ENCODE peak calls at places on chromosomes 12 and 14, in four cellular contexts. X, O, M and W are unnamed samples.

GRCh38 chr12:101828463-101829196 is 2.1 kb downstream of the GNPTAB start:
- DNase-seq in X (peak), O (no peak), M (no peak), W (no peak)

GRCh38 chr14:88321692-88322504 is 1.2 kb downstream of the KCNK10 start:
- DNase-seq in X (no peak), O (no peak), M (no peak), W (no peak)

GRCh38 chr12:85574291-85574690 is 261.9 kb downstream of the RASSF9 start:
- DNase-seq in X (no peak), O (no peak), M (no peak), W (no peak)

GRCh38 chr12:11875414-11875935 is 195.3 kb upstream of the BCL2L14 start:
- DNase-seq in X (no peak), O (no peak), M (no peak), W (no peak)

GRCh38 chr12:118356809-118357326 is 15.8 kb downstream of the TAOK3 start:
- DNase-seq in X (peak), O (no peak), M (no peak), W (no peak)

GRCh38 chr14:68939893-68940613 is 39.0 kb downstream of the ACTN1 start:
- DNase-seq in X (no peak), O (peak), M (peak), W (no peak)

GRCh38 chr12:109291531-109292341 is 17.3 kb downstream of the FOXN4 start:
- DNase-seq in X (no peak), O (peak), M (no peak), W (no peak)

GRCh38 chr12:26473291-26473690 is 277.9 kb downstream of the SSPN start:
- DNase-seq in X (no peak), O (no peak), M (no peak), W (peak)

GRCh38 chr14:94481468-94482131 is 5.6 kb upstream of the SERPINA9 start:
- DNase-seq in X (no peak), O (no peak), M (peak), W (peak)

GRCh38 chr12:15306605-15307004 is 15.7 kb upstream of the PTPRO start:
- DNase-seq in X (no peak), O (no peak), M (no peak), W (no peak)

GRCh38 chr14:55099741-55100140 is 29.3 kb upstream of the LGALS3 start:
- DNase-seq in X (no peak), O (no peak), M (no peak), W (no peak)

GRCh38 chr12:98870521-98870920 is 225.4 kb downstream of the APAF1 start:
- DNase-seq in X (no peak), O (no peak), M (no peak), W (no peak)

GRCh38 chr12:122934722-122935121 is 31.5 kb downstream of the ABCB9 start:
- DNase-seq in X (no peak), O (no peak), M (no peak), W (peak)

GRCh38 chr12:53953831-53954693 is 641 bp upstream of the HOXC12 start:
- DNase-seq in X (no peak), O (no peak), M (no peak), W (no peak)

GRCh38 chr12:1741154-1741949 is 50.5 kb downstream of the ADIPOR2 start:
- DNase-seq in X (no peak), O (no peak), M (peak), W (no peak)

GRCh38 chr14:96710060-96710636 is 87.0 kb upstream of the VRK1 start:
- DNase-seq in X (no peak), O (no peak), M (no peak), W (no peak)

GRCh38 chr14:76904100-76904739 is 78.0 kb downstream of the LRRC74A start:
- DNase-seq in X (no peak), O (no peak), M (no peak), W (no peak)

GRCh38 chr14:68556253-68556652 is 236.6 kb downstream of the ZFP36L1 start:
- DNase-seq in X (no peak), O (no peak), M (no peak), W (no peak)

GRCh38 chr12:22656835-22657234 is 31.9 kb downstream of the ETNK1 start:
- DNase-seq in X (no peak), O (no peak), M (no peak), W (no peak)

GRCh38 chr14:70289138-70289537 is 70.3 kb downstream of the COX16 start:
- DNase-seq in X (peak), O (no peak), M (no peak), W (peak)

GRCh38 chr14:81529391-81529790 is 4.3 kb downstream of the SEL1L start:
- DNase-seq in X (no peak), O (no peak), M (no peak), W (no peak)

GRCh38 chr14:74974364-74975058 is 19.1 kb upstream of the PGF start:
- DNase-seq in X (no peak), O (peak), M (no peak), W (no peak)

GRCh38 chr12:116397148-116397547 is 119.7 kb upstream of the MED13L start:
- DNase-seq in X (no peak), O (no peak), M (no peak), W (no peak)

GRCh38 chr12:65450610-65451009 is 172.1 kb downstream of the MSRB3 start:
- DNase-seq in X (no peak), O (no peak), M (no peak), W (no peak)

GRCh38 chr14:36976571-36977023 is 195.8 kb downstream of the SLC25A21 start:
- DNase-seq in X (peak), O (no peak), M (peak), W (no peak)

DNA sequence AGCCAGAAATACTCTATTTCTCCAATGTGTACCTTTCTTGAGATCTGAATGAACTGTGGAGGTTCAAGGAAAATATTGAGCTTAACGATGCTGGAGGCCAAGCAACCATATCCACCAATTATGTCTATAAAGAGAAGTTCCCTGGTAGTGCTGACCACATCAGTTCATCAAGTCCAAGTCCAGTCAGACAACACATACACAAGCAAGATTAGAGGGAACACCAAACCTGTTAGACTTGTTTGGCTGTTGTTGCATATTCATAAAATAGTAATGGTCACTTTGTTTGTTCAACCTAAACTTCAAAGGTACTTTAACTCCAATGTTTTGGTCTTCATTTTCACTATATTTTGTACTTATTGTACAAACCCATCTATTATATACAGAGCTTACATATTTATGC is 81.6 kb downstream of the LMO3 start:
- DNase-seq in X (no peak), O (no peak), M (no peak), W (no peak)
- TF ChIP-seq NR2C2 in X (no peak), O (no peak), M (no peak), W (no peak)

GRCh38 chr14:51860164-51860835 is at the start of gene GNG2:
- DNase-seq in X (peak), O (peak), M (no peak), W (peak)
- TF ChIP-seq NR2C2 in X (no peak), O (no peak), M (no peak), W (no peak)

GRCh38 chr14:102316048-102316745 is 3.3 kb upstream of the ZNF839 start:
- DNase-seq in X (peak), O (no peak), M (peak), W (no peak)
- TF ChIP-seq NR2C2 in X (no peak), O (no peak), M (no peak), W (no peak)

GRCh38 chr14:72736348-72736747 is 157.6 kb downstream of the DPF3 start:
- DNase-seq in X (peak), O (no peak), M (peak), W (no peak)
- TF ChIP-seq NR2C2 in X (peak), O (no peak), M (no peak), W (no peak)

GRCh38 chr12:42590324-42590934 is 883 bp upstream of the PRICKLE1 start:
- DNase-seq in X (no peak), O (peak), M (no peak), W (no peak)

GRCh38 chr12:42588308-42588836 is 1.2 kb downstream of the PRICKLE1 start:
- DNase-seq in X (no peak), O (no peak), M (no peak), W (no peak)

GRCh38 chr12:42589465-42590323 is at the start of gene PRICKLE1:
- DNase-seq in X (peak), O (peak), M (no peak), W (no peak)

GRCh38 chr12:42588981-42589464 is 523 bp downstream of the PRICKLE1 start:
- DNase-seq in X (peak), O (peak), M (no peak), W (no peak)

DNA sequence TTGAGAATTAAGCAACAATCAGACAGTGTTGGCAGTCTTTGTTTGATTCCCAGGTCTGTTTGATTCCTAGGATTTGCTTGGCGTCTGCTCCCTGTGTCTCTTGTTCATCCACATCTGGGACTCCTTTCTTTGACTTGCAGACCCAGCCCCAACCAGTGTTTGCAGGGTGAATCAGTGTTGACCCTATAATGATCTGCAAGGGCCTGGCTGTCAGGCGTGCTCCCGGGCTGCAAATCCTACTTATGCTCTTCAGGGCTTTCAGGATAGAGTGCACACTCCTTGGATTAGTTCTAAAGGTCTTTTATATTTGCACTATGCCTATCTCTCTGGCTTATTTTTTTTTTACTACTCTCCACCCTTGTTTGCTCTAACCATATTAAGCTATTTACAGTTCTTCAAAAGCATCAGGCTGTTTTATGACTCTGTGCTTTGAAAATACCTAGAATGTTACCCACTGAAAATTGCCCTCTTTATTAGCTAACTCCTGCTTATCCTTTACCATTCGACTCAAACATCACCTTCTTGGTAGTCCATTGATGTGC is 4.3 kb upstream of the PRICKLE1 start:
- DNase-seq in X (no peak), O (no peak), M (no peak), W (no peak)
- TF ChIP-seq NR2C2 in X (no peak), O (no peak), M (no peak), W (no peak)

GRCh38 chr12:91382081-91382543 is 199.5 kb upstream of the DCN start:
- DNase-seq in X (peak), O (peak), M (peak), W (peak)

GRCh38 chr12:91379051-91379775 is 196.6 kb upstream of the DCN start:
- DNase-seq in X (no peak), O (no peak), M (no peak), W (no peak)

GRCh38 chr12:91383106-91383505 is 200.5 kb upstream of the DCN start:
- DNase-seq in X (no peak), O (no peak), M (no peak), W (no peak)

GRCh38 chr12:91380651-91381050 is 198.0 kb upstream of the DCN start:
- DNase-seq in X (no peak), O (no peak), M (no peak), W (no peak)

GRCh38 chr12:91381309-91381804 is 198.7 kb upstream of the DCN start:
- DNase-seq in X (no peak), O (peak), M (no peak), W (peak)
- TF ChIP-seq NR2C2 in X (no peak), O (no peak), M (no peak), W (no peak)

DNA sequence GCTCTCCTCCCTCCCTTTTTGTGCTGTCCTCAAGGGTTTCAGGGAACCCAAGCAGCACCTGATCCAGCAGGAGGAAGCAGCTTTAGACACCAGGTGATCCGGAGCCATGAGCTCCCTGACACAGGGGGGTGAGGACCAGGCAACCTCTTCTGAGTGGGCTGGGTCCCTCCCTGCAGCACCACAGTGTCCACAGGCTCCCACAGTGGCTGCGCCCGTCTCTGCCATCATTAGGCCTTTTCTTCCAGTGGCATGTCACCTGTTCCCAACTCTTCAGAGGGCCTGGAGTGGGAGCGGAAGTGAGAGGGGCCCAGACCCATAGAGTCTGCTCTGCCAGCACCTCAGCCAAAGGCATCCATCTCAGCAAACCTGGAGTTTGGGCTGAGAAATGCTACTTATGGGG is 421 bp upstream of the KRT76 start:
- DNase-seq in X (no peak), O (no peak), M (no peak), W (no peak)
- TF ChIP-seq NR2C2 in X (no peak), O (no peak), M (no peak), W (no peak)

GRCh38 chr14:58430156-58430555 is 2.6 kb downstream of the KIAA0586 start:
- DNase-seq in X (peak), O (no peak), M (no peak), W (no peak)
- TF ChIP-seq NR2C2 in X (no peak), O (no peak), M (no peak), W (no peak)

GRCh38 chr12:128820253-128820652 is 3.5 kb downstream of the SLC15A4 start:
- DNase-seq in X (no peak), O (no peak), M (no peak), W (no peak)

GRCh38 chr12:128818065-128819022 is 5.4 kb downstream of the SLC15A4 start:
- DNase-seq in X (no peak), O (no peak), M (no peak), W (no peak)

GRCh38 chr12:128819293-128820144 is 4.2 kb downstream of the SLC15A4 start:
- DNase-seq in X (no peak), O (no peak), M (no peak), W (no peak)

GRCh38 chr12:128823216-128823915 is 392 bp downstream of the SLC15A4 start:
- DNase-seq in X (peak), O (peak), M (peak), W (no peak)

GRCh38 chr12:128820723-128821432 is 2.9 kb downstream of the SLC15A4 start:
- DNase-seq in X (no peak), O (no peak), M (no peak), W (no peak)
- TF ChIP-seq NR2C2 in X (no peak), O (no peak), M (no peak), W (no peak)